ENCODE peak calls at places on chromosomes 3 and 15, in four cellular contexts. L is choroid plexus epithelial cell, W is kidney epithelial cell, H is RWPE1. M is an unnamed sample.

GRCh38 chr15:70201376-70201775 is 103.7 kb upstream of the TLE3 start:
- DNase-seq in L (no peak), W (no peak), H (no peak), M (no peak)

GRCh38 chr15:100650685-100651084 is 48.3 kb downstream of the ASB7 start:
- DNase-seq in L (no peak), W (no peak), H (peak), M (no peak)

GRCh38 chr15:74179101-74179841 is 5.8 kb downstream of the ISLR start:
- DNase-seq in L (peak), W (no peak), H (peak), M (no peak)

GRCh38 chr3:197542741-197543454 is 12.9 kb downstream of the BDH1 start:
- DNase-seq in L (no peak), W (no peak), H (no peak), M (no peak)

GRCh38 chr15:58793862-58794261 is 22.8 kb downstream of the MINDY2 start:
- DNase-seq in L (peak), W (peak), H (peak), M (no peak)

GRCh38 chr3:31724681-31725080 is 192.0 kb downstream of the STT3B start:
- DNase-seq in L (peak), W (no peak), H (no peak), M (no peak)

GRCh38 chr15:37900286-37901221 is 33.9 kb upstream of the TMCO5A start:
- DNase-seq in L (peak), W (no peak), H (peak), M (no peak)

GRCh38 chr15:40252438-40253178 is 13.7 kb downstream of the PAK6 start:
- DNase-seq in L (peak), W (no peak), H (no peak), M (no peak)

GRCh38 chr15:90154861-90155626 is 46.1 kb upstream of the SEMA4B start:
- DNase-seq in L (peak), W (no peak), H (no peak), M (no peak)

GRCh38 chr3:112333386-112334334 is 704 bp downstream of the CD200 start:
- DNase-seq in L (peak), W (no peak), H (no peak), M (peak)

GRCh38 chr3:172982731-172983364 is 158.2 kb downstream of the SPATA16 start:
- DNase-seq in L (peak), W (no peak), H (no peak), M (no peak)

GRCh38 chr3:187591051-187591450 is 79.1 kb downstream of the SST start:
- DNase-seq in L (no peak), W (no peak), H (no peak), M (no peak)

GRCh38 chr3:190048831-190049541 is 71.7 kb downstream of the P3H2 start:
- DNase-seq in L (peak), W (peak), H (peak), M (no peak)

GRCh38 chr3:536417-536813 is 339.9 kb downstream of the CHL1 start:
- DNase-seq in L (no peak), W (no peak), H (no peak), M (no peak)

GRCh38 chr3:71702131-71703024 is 22.8 kb downstream of the EIF4E3 start:
- DNase-seq in L (peak), W (no peak), H (peak), M (no peak)

GRCh38 chr15:58495836-58496501 is 64.2 kb downstream of the LIPC start:
- DNase-seq in L (no peak), W (no peak), H (no peak), M (no peak)

GRCh38 chr15:78915341-78916087 is 29.3 kb downstream of the CTSH start:
- DNase-seq in L (peak), W (no peak), H (no peak), M (no peak)

GRCh38 chr3:137347132-137347531 is 389.3 kb downstream of the IL20RB start:
- DNase-seq in L (no peak), W (no peak), H (no peak), M (no peak)
- TF ChIP-seq CTCF in L (no peak), W (no peak), H (no peak), M (no peak)

GRCh38 chr15:67446449-67446848 is 74.5 kb upstream of the C15orf61 start:
- DNase-seq in L (no peak), W (no peak), H (no peak), M (no peak)

DNA sequence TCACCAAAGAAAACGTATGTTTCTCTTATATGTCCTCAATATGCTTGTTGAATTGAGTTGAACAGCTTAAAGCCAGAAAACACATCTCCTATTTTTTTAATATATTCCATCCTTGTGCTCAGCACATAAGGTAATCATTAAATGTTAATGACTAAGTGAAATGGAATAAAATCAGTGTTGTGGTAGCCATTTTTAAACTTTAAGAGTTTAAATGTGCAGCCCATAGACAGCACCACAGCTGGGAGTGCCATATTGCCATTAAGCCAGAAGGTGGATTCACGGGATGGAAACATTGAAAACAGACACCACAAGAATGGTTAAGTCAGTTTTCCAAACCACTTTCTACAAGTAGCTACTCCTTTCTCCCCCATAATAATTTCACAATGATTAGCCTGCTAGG is 76.8 kb upstream of the C15orf61 start:
- DNase-seq in L (no peak), W (no peak), H (no peak), M (no peak)
- TF ChIP-seq CTCF in L (no peak), W (no peak), H (no peak), M (no peak)

GRCh38 chr3:52373676-52374075 is 57.6 kb downstream of the DNAH1 start:
- DNase-seq in L (no peak), W (no peak), H (no peak), M (no peak)

GRCh38 chr3:52380023-52380422 is 63.9 kb downstream of the DNAH1 start:
- DNase-seq in L (no peak), W (no peak), H (no peak), M (no peak)

GRCh38 chr3:52372822-52373504 is 56.8 kb downstream of the DNAH1 start:
- DNase-seq in L (no peak), W (no peak), H (no peak), M (peak)

GRCh38 chr3:52379610-52380009 is 63.5 kb downstream of the DNAH1 start:
- DNase-seq in L (no peak), W (no peak), H (no peak), M (no peak)

GRCh38 chr3:52374173-52374572 is 58.1 kb downstream of the DNAH1 start:
- DNase-seq in L (no peak), W (no peak), H (no peak), M (no peak)
- TF ChIP-seq CTCF in L (no peak), W (no peak), H (no peak), M (no peak)

DNA sequence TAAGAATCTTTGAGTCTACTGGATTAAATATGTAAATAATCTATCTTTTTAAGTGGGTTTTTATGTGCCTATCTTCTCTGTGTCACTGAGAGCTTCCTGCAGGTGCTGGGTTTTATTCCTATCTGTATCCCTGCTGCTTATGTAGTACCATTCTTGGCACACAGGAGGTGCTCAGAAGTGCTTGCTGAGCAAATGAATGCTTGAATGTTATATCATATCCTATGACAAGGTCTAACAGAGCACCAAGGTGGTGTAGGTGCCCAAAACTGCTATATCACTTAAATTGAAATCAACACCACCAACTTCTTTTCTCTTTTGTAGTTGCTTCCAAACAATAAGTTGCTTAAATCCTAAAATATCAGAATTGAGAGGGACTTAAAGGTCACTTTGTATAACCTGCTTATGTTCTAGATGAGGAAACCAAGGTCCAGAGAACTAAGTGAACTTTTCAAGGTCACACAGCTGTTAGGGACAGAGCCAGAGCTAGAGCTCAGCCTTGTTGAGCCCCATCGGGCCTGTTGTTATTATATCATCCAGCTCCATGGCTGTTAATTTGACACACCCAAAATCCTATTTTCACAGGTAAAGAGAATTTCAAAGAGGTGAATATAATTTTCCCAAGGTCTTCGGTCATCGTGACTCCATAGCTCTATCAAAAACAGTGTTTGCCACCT is 46.0 kb downstream of the CCNL1 start:
- DNase-seq in L (no peak), W (no peak), H (no peak), M (no peak)
- TF ChIP-seq CTCF in L (peak), W (no peak), H (no peak), M (no peak)

GRCh38 chr3:62602987-62603386 is 229.6 kb upstream of the FEZF2 start:
- DNase-seq in L (peak), W (no peak), H (no peak), M (no peak)
- TF ChIP-seq CTCF in L (no peak), W (no peak), H (no peak), M (no peak)

GRCh38 chr15:65077981-65078352 is 1.4 kb downstream of the KBTBD13 start:
- DNase-seq in L (peak), W (no peak), H (no peak), M (peak)
- TF ChIP-seq CTCF in L (peak), W (peak), H (no peak), M (no peak)

DNA sequence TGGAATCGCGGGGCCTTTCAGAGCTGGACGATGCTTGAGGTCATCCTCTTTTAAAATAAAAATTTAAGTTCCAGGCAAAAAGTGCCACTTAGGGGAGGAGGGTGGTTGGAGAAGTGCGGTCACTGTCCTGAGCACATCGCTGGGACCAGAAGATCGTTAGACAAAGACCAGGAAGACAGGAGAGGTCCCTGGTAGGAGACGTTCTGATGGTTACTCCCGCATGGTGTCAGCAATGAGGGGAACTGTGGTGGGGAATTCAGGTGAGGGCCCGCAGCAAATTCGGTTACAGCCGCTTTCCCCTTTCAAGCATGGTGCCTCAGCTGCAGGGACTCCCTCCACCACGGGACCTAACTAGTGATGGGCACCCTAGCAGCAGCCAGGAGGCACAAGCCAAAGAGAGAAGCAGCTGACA is 1.0 kb upstream of the ISY1 start:
- DNase-seq in L (peak), W (no peak), H (peak), M (peak)
- TF ChIP-seq CTCF in L (no peak), W (no peak), H (peak), M (peak)

M was measured in endothelial cell.